ENCODE peak calls at places on chromosomes 1 and 21, in ten cellular contexts. V is lower lobe of right lung, B is SW 1271, I is cerebellar cortex, T is type B pancreatic cell, W is memory B cell, Y is SJSA1, Z is MCF 10A, X is right lobe of liver, A is head of caudate nucleus. D is an unnamed sample.

GRCh38 chr1:15400627-15401026 is 9.1 kb upstream of the EFHD2 start:
- DNase-seq in A (no peak), Z (peak; percentile 95), Y (no peak), V (no peak), W (no peak), B (no peak), X (no peak), T (no peak), I (no peak), D (no peak)

GRCh38 chr21:28615276-28615675 is 377.4 kb downstream of the LTN1 start:
- DNase-seq in V (no peak), X (no peak), W (no peak), Z (no peak), B (no peak), Y (peak; percentile 60), T (no peak), I (no peak), A (no peak), D (no peak)

GRCh38 chr1:187413770-187414169 is 585.0 kb downstream of the PLA2G4A start:
- DNase-seq in V (no peak), Y (no peak), W (no peak), X (no peak), I (peak; percentile 9), A (no peak), T (no peak), B (no peak), Z (peak; percentile 45), D (no peak)

GRCh38 chr21:42731264-42732032 is 78.0 kb downstream of the PDE9A start:
- DNase-seq in B (no peak), Z (peak; percentile 83), W (no peak), A (no peak), Y (peak; percentile 31), I (no peak), V (no peak), X (no peak), T (no peak), D (no peak)

GRCh38 chr1:220852408-220852807 is 26.8 kb upstream of the HLX start:
- DNase-seq in I (no peak), W (no peak), T (no peak), Z (no peak), Y (no peak), A (no peak), V (no peak), B (no peak), X (no peak), D (no peak)

GRCh38 chr1:99726818-99727217 is 39.6 kb downstream of the FRRS1 start:
- DNase-seq in Z (no peak), Y (no peak), T (no peak), W (no peak), B (no peak), V (no peak), I (no peak), X (no peak), A (no peak), D (no peak)

GRCh38 chr1:67791261-67791660 is 42.0 kb downstream of the GNG12 start:
- DNase-seq in A (no peak), V (no peak), I (no peak), T (no peak), Z (no peak), Y (no peak), X (no peak), W (no peak), B (no peak), D (no peak)

GRCh38 chr1:46517010-46517600 is 27.5 kb downstream of the DMBX1 start:
- DNase-seq in V (peak; percentile 88), I (no peak), Z (peak; percentile 88), B (no peak), T (no peak), X (no peak), A (no peak), W (no peak), Y (no peak), D (no peak)

GRCh38 chr1:223831755-223832636 is 13.8 kb downstream of the TP53BP2 start:
- DNase-seq in A (no peak), X (no peak), I (no peak), Z (peak; percentile 59), T (no peak), W (no peak), B (no peak), Y (peak; percentile 69), V (no peak), D (no peak)

GRCh38 chr1:167617100-167617949 is 12.7 kb upstream of the RCSD1 start:
- DNase-seq in T (no peak), Z (no peak), X (no peak), B (no peak), I (no peak), A (no peak), V (peak; percentile 60), W (peak; percentile 59), Y (no peak), D (peak; percentile 63)

GRCh38 chr1:246320286-246320685 is 186.8 kb downstream of the SMYD3 start:
- DNase-seq in Z (no peak), W (no peak), Y (no peak), T (no peak), X (no peak), I (no peak), B (no peak), A (no peak), V (no peak), D (no peak)

D was measured in CD14-positive monocyte.